ENCODE peak calls at places on chromosomes 3 and 15, in six cellular contexts. One of them, this sample, is unnamed.

GRCh38 chr3:126419151-126419703 is 24.5 kb downstream of the CFAP100 start:
- DNase-seq in NAMALWA: no peak
- DNase-seq in GM04504: no peak
- DNase-seq in iris pigment epithelial cell: no peak
- DNase-seq in substantia nigra: no peak
- DNase-seq in KBM-7: no peak
- DNase-seq in this sample: no peak

GRCh38 chr3:153163349-153164008 is 1.5 kb downstream of the RAP2B start:
- DNase-seq in GM04504: no peak
- DNase-seq in iris pigment epithelial cell: no peak
- DNase-seq in KBM-7: peak; percentile 39
- DNase-seq in substantia nigra: no peak
- DNase-seq in NAMALWA: peak; percentile 38
- DNase-seq in this sample: no peak

GRCh38 chr3:153245661-153246060 is 83.6 kb downstream of the RAP2B start:
- DNase-seq in substantia nigra: no peak
- DNase-seq in NAMALWA: no peak
- DNase-seq in GM04504: no peak
- DNase-seq in iris pigment epithelial cell: no peak
- DNase-seq in KBM-7: no peak
- DNase-seq in this sample: no peak

GRCh38 chr15:35547775-35548364 is 1.9 kb upstream of the DPH6 start:
- DNase-seq in iris pigment epithelial cell: no peak
- DNase-seq in GM04504: no peak
- DNase-seq in NAMALWA: peak; percentile 11
- DNase-seq in KBM-7: no peak
- DNase-seq in substantia nigra: no peak
- DNase-seq in this sample: no peak

GRCh38 chr15:60442763-60443162 is 36.2 kb downstream of the ICE2 start:
- DNase-seq in GM04504: peak; percentile 30
- DNase-seq in substantia nigra: no peak
- DNase-seq in iris pigment epithelial cell: peak; percentile 47
- DNase-seq in NAMALWA: no peak
- DNase-seq in KBM-7: no peak
- DNase-seq in this sample: no peak

GRCh38 chr15:70763950-70764730 is 782 bp upstream of the UACA start:
- DNase-seq in substantia nigra: no peak
- DNase-seq in iris pigment epithelial cell: no peak
- DNase-seq in GM04504: no peak
- DNase-seq in KBM-7: no peak
- DNase-seq in NAMALWA: no peak
- DNase-seq in this sample: no peak

GRCh38 chr3:62252614-62253147 is 120.7 kb downstream of the FEZF2 start:
- DNase-seq in NAMALWA: no peak
- DNase-seq in GM04504: peak; percentile 3
- DNase-seq in iris pigment epithelial cell: peak; percentile 24
- DNase-seq in substantia nigra: no peak
- DNase-seq in KBM-7: no peak
- DNase-seq in this sample: no peak

GRCh38 chr15:48507416-48508065 is 138.0 kb downstream of the FBN1 start:
- DNase-seq in iris pigment epithelial cell: peak; percentile 81
- DNase-seq in substantia nigra: no peak
- DNase-seq in NAMALWA: peak; percentile 76
- DNase-seq in GM04504: peak; percentile 18
- DNase-seq in KBM-7: peak; percentile 39
- DNase-seq in this sample: no peak

GRCh38 chr3:123870033-123870432 is 14.1 kb downstream of the MYLK start:
- DNase-seq in NAMALWA: no peak
- DNase-seq in substantia nigra: no peak
- DNase-seq in iris pigment epithelial cell: no peak
- DNase-seq in GM04504: no peak
- DNase-seq in KBM-7: no peak
- DNase-seq in this sample: no peak

GRCh38 chr3:72250725-72251124 is 465.8 kb upstream of the PROK2 start:
- DNase-seq in substantia nigra: no peak
- DNase-seq in iris pigment epithelial cell: no peak
- DNase-seq in GM04504: no peak
- DNase-seq in NAMALWA: no peak
- DNase-seq in KBM-7: no peak
- DNase-seq in this sample: no peak

GRCh38 chr15:48358229-48358641 is 27.0 kb downstream of the DUT start:
- DNase-seq in NAMALWA: peak; percentile 50
- DNase-seq in substantia nigra: no peak
- DNase-seq in KBM-7: no peak
- DNase-seq in GM04504: no peak
- DNase-seq in iris pigment epithelial cell: peak; percentile 58
- DNase-seq in this sample: no peak

GRCh38 chr15:89760303-89761008 is 9.4 kb upstream of the MESP1 start:
- DNase-seq in NAMALWA: peak; percentile 78
- DNase-seq in GM04504: peak; percentile 44
- DNase-seq in iris pigment epithelial cell: peak; percentile 52
- DNase-seq in substantia nigra: peak; percentile 83
- DNase-seq in KBM-7: peak; percentile 90
- DNase-seq in this sample: no peak

GRCh38 chr3:184465883-184466412 is 86.1 kb downstream of the CHRD start:
- DNase-seq in substantia nigra: no peak
- DNase-seq in NAMALWA: no peak
- DNase-seq in KBM-7: no peak
- DNase-seq in iris pigment epithelial cell: no peak
- DNase-seq in GM04504: no peak
- DNase-seq in this sample: peak; percentile 29

GRCh38 chr15:38701134-38701533 is 136.5 kb upstream of the RASGRP1 start:
- DNase-seq in NAMALWA: no peak
- DNase-seq in GM04504: no peak
- DNase-seq in KBM-7: no peak
- DNase-seq in substantia nigra: no peak
- DNase-seq in iris pigment epithelial cell: no peak
- DNase-seq in this sample: no peak

GRCh38 chr15:57364282-57365007 is 11.9 kb upstream of the CGNL1 start:
- DNase-seq in KBM-7: peak; percentile 90
- DNase-seq in iris pigment epithelial cell: peak; percentile 42
- DNase-seq in GM04504: no peak
- DNase-seq in NAMALWA: peak; percentile 23
- DNase-seq in substantia nigra: no peak
- DNase-seq in this sample: no peak

GRCh38 chr3:12939137-12939536 is 97.8 kb upstream of the RPL32 start:
- DNase-seq in iris pigment epithelial cell: no peak
- DNase-seq in NAMALWA: no peak
- DNase-seq in KBM-7: no peak
- DNase-seq in substantia nigra: no peak
- DNase-seq in GM04504: no peak
- DNase-seq in this sample: no peak

GRCh38 chr15:82045179-82045891 is 483 bp downstream of the MEX3B start:
- DNase-seq in substantia nigra: no peak
- DNase-seq in GM04504: no peak
- DNase-seq in NAMALWA: peak; percentile 36
- DNase-seq in KBM-7: no peak
- DNase-seq in iris pigment epithelial cell: peak; percentile 66
- DNase-seq in this sample: peak; percentile 91

GRCh38 chr3:194046995-194047681 is 88.8 kb upstream of the HES1 start:
- DNase-seq in substantia nigra: peak; percentile 61
- DNase-seq in GM04504: peak; percentile 21
- DNase-seq in KBM-7: peak; percentile 74
- DNase-seq in iris pigment epithelial cell: no peak
- DNase-seq in NAMALWA: peak; percentile 40
- DNase-seq in this sample: no peak

This sample was measured in chondrocyte.